ENCODE peak calls at places on chromosomes 12 and 14, in five cellular contexts. F, B, W, A and G are unnamed samples.

GRCh38 chr12:124869011-124869665 is 5.5 kb upstream of the SCARB1 start:
- DNase-seq in A (no peak), F (no peak), W (no peak), B (peak), G (no peak)

GRCh38 chr12:93591137-93591868 is 18.8 kb downstream of the SOCS2 start:
- DNase-seq in F (no peak), B (peak), A (no peak), W (no peak), G (peak)

GRCh38 chr14:64811676-64812075 is 68.0 kb downstream of the SPTB start:
- DNase-seq in B (no peak), A (no peak), F (no peak), W (no peak), G (no peak)

GRCh38 chr12:28378749-28379148 is 188.5 kb downstream of the CCDC91 start:
- DNase-seq in B (no peak), A (no peak), F (no peak), W (no peak), G (no peak)

GRCh38 chr14:38225946-38226345 is 18.2 kb downstream of the SSTR1 start:
- DNase-seq in A (no peak), B (no peak), F (no peak), W (no peak), G (no peak)

GRCh38 chr12:44589697-44590096 is 286.4 kb downstream of the NELL2 start:
- DNase-seq in B (no peak), A (no peak), W (no peak), F (no peak), G (no peak)

GRCh38 chr12:92063641-92064040 is 82.0 kb downstream of the BTG1 start:
- DNase-seq in A (no peak), B (no peak), F (no peak), W (no peak), G (no peak)

GRCh38 chr12:51579321-51579850 is 11.6 kb upstream of the SCN8A start:
- DNase-seq in F (no peak), A (no peak), W (no peak), B (no peak), G (no peak)

GRCh38 chr12:91913651-91914050 is 232.0 kb downstream of the BTG1 start:
- DNase-seq in B (no peak), A (no peak), F (no peak), W (no peak), G (no peak)

GRCh38 chr14:36313206-36313605 is 7.2 kb downstream of the MBIP start:
- DNase-seq in B (no peak), A (no peak), W (no peak), F (no peak), G (no peak)
- TF ChIP-seq SP1 in B (no peak), A (no peak), W (no peak), F (no peak), G (no peak)

GRCh38 chr12:54294914-54295566 is 5.8 kb downstream of the NFE2 start:
- DNase-seq in F (no peak), B (no peak), A (no peak), W (no peak), G (no peak)

GRCh38 chr12:54296393-54297121 is 4.3 kb downstream of the NFE2 start:
- DNase-seq in W (no peak), B (peak), F (no peak), A (no peak), G (no peak)

GRCh38 chr12:54292931-54293241 is 7.9 kb downstream of the NFE2 start:
- DNase-seq in B (no peak), W (no peak), F (no peak), A (no peak), G (no peak)

GRCh38 chr12:54292083-54292930 is 8.5 kb downstream of the NFE2 start:
- DNase-seq in F (no peak), B (peak), W (no peak), A (no peak), G (no peak)

GRCh38 chr12:54294152-54294913 is 6.5 kb downstream of the NFE2 start:
- DNase-seq in B (peak), A (no peak), F (peak), W (no peak), G (no peak)
- TF ChIP-seq YY1 in B (peak), A (peak), F (peak), W (peak), G (peak)

GRCh38 chr12:120222288-120222832 is 21.4 kb upstream of the RPLP0 start:
- DNase-seq in F (no peak), B (no peak), W (no peak), A (no peak), G (no peak)

GRCh38 chr12:120223458-120224303 is 22.8 kb upstream of the RPLP0 start:
- DNase-seq in F (no peak), A (no peak), B (no peak), W (no peak), G (no peak)

GRCh38 chr12:120225852-120226640 is 25.1 kb upstream of the RPLP0 start:
- DNase-seq in B (peak), A (no peak), F (no peak), W (no peak), G (no peak)

GRCh38 chr12:120225200-120225558 is 24.3 kb upstream of the RPLP0 start:
- DNase-seq in F (no peak), B (peak), W (no peak), A (no peak), G (no peak)

GRCh38 chr12:120224304-120225199 is 23.6 kb upstream of the RPLP0 start:
- DNase-seq in B (no peak), A (no peak), F (no peak), W (no peak), G (no peak)
- TF ChIP-seq SP1 in B (no peak), A (no peak), F (no peak), W (no peak), G (no peak)

GRCh38 chr12:60926256-60926655 is 1330.4 kb downstream of the SLC16A7 start:
- DNase-seq in F (no peak), B (no peak), A (no peak), W (no peak), G (no peak)

GRCh38 chr12:60921541-60921940 is 1325.7 kb downstream of the SLC16A7 start:
- DNase-seq in W (no peak), B (no peak), F (no peak), A (no peak), G (no peak)

GRCh38 chr12:60920841-60921495 is 1325.1 kb downstream of the SLC16A7 start:
- DNase-seq in W (no peak), F (no peak), B (no peak), A (no peak), G (no peak)
- TF ChIP-seq YY1 in W (no peak), F (no peak), B (no peak), A (no peak), G (no peak)

DNA sequence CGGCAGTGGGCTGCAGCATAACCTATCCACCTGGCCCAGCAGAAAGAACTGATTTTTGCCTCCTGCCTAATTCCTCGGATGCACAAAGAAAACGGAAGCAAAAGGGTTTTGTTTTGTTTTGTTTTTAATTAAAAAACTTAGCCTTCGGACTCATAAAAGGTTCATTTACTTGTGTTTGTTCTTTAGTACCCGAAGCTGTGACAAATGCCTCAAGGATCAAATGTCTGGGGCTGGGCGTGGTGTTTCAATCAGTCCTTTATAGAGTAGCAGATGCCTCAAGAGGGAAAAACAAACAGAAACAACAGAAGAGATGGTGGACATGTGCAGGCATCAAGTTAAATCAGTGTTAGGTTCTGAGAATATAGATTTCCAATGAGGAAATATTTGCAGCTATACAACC is 1.6 kb upstream of the WIF1 start:
- DNase-seq in F (no peak), W (no peak), A (no peak), B (no peak), G (no peak)
- TF ChIP-seq SP1 in F (no peak), W (no peak), A (no peak), B (no peak), G (no peak)

GRCh38 chr12:116919247-116919671 is 8.5 kb downstream of the FBXW8 start:
- DNase-seq in W (no peak), F (no peak), A (no peak), B (peak), G (no peak)
- TF ChIP-seq YY1 in W (no peak), F (no peak), A (no peak), B (peak), G (no peak)

GRCh38 chr12:66132408-66132807 is 1.9 kb upstream of the LLPH start:
- DNase-seq in A (peak), W (no peak), F (peak), B (no peak), G (peak)
- TF ChIP-seq SP1 in A (no peak), W (no peak), F (no peak), B (no peak), G (peak)